ENCODE peak calls at places on chromosome 17, in ten cellular contexts. One of them, this sample, is unnamed. For H3K36me3, the result is how much of the 10 kb centered on the place peaks cover.

GRCh38 chr17:59001158-59001814 is 105.4 kb downstream of the TRIM37 start:
- DNase-seq in prostate gland: peak
- DNase-seq in adrenal gland: peak
- DNase-seq in mammary epithelial cell: no peak
- DNase-seq in pancreas: peak
- DNase-seq in thoracic aorta: no peak
- DNase-seq in breast epithelium: peak
- DNase-seq in tibial nerve: peak
- DNase-seq in tibial artery: peak
- DNase-seq in RWPE2: no peak
- DNase-seq in this sample: no peak

GRCh38 chr17:17134952-17135340 is 71.2 kb downstream of the PLD6 start:
- DNase-seq in prostate gland: no peak
- DNase-seq in adrenal gland: no peak
- DNase-seq in mammary epithelial cell: no peak
- DNase-seq in pancreas: no peak
- DNase-seq in thoracic aorta: no peak
- DNase-seq in breast epithelium: no peak
- DNase-seq in tibial nerve: no peak
- DNase-seq in tibial artery: no peak
- DNase-seq in RWPE2: no peak
- DNase-seq in this sample: no peak

GRCh38 chr17:35748979-35749378 is 4.1 kb downstream of the GAS2L2 start:
- DNase-seq in prostate gland: no peak
- DNase-seq in adrenal gland: no peak
- DNase-seq in mammary epithelial cell: no peak
- DNase-seq in pancreas: no peak
- DNase-seq in thoracic aorta: no peak
- DNase-seq in breast epithelium: no peak
- DNase-seq in tibial nerve: no peak
- DNase-seq in tibial artery: no peak
- DNase-seq in RWPE2: no peak
- DNase-seq in this sample: no peak

GRCh38 chr17:74485012-74485743 is 18.7 kb downstream of the CD300A start:
- DNase-seq in prostate gland: no peak
- DNase-seq in adrenal gland: no peak
- DNase-seq in mammary epithelial cell: no peak
- DNase-seq in pancreas: no peak
- DNase-seq in thoracic aorta: no peak
- DNase-seq in breast epithelium: no peak
- DNase-seq in tibial nerve: no peak
- DNase-seq in tibial artery: no peak
- DNase-seq in RWPE2: no peak
- DNase-seq in this sample: no peak

GRCh38 chr17:7146115-7146514 is 31.5 kb upstream of the ASGR2 start:
- DNase-seq in prostate gland: no peak
- DNase-seq in adrenal gland: no peak
- DNase-seq in mammary epithelial cell: no peak
- DNase-seq in pancreas: no peak
- DNase-seq in thoracic aorta: no peak
- DNase-seq in breast epithelium: no peak
- DNase-seq in tibial nerve: no peak
- DNase-seq in tibial artery: no peak
- DNase-seq in RWPE2: no peak
- DNase-seq in this sample: no peak

GRCh38 chr17:19322861-19323260 is 39.7 kb downstream of the B9D1 start:
- DNase-seq in prostate gland: no peak
- DNase-seq in adrenal gland: no peak
- DNase-seq in mammary epithelial cell: no peak
- DNase-seq in pancreas: no peak
- DNase-seq in thoracic aorta: no peak
- DNase-seq in breast epithelium: no peak
- DNase-seq in tibial nerve: no peak
- DNase-seq in tibial artery: no peak
- DNase-seq in RWPE2: no peak
- DNase-seq in this sample: peak

GRCh38 chr17:70787721-70788120 is 618.4 kb downstream of the KCNJ2 start:
- DNase-seq in prostate gland: no peak
- DNase-seq in adrenal gland: no peak
- DNase-seq in mammary epithelial cell: no peak
- DNase-seq in pancreas: no peak
- DNase-seq in thoracic aorta: no peak
- DNase-seq in breast epithelium: no peak
- DNase-seq in tibial nerve: no peak
- DNase-seq in tibial artery: no peak
- DNase-seq in RWPE2: no peak
- DNase-seq in this sample: no peak

GRCh38 chr17:7582401-7583252 is 1.0 kb upstream of the MPDU1 start:
- DNase-seq in prostate gland: no peak
- DNase-seq in adrenal gland: peak
- DNase-seq in mammary epithelial cell: no peak
- DNase-seq in pancreas: no peak
- DNase-seq in thoracic aorta: no peak
- DNase-seq in breast epithelium: no peak
- DNase-seq in tibial nerve: no peak
- DNase-seq in tibial artery: no peak
- DNase-seq in RWPE2: peak
- DNase-seq in this sample: peak

GRCh38 chr17:38417210-38417951 is 10.9 kb upstream of the ARHGAP23 start:
- DNase-seq in prostate gland: no peak
- DNase-seq in adrenal gland: no peak
- DNase-seq in mammary epithelial cell: no peak
- DNase-seq in pancreas: no peak
- DNase-seq in thoracic aorta: no peak
- DNase-seq in breast epithelium: no peak
- DNase-seq in tibial nerve: no peak
- DNase-seq in tibial artery: no peak
- DNase-seq in RWPE2: no peak
- DNase-seq in this sample: no peak

GRCh38 chr17:81253358-81254131 is 14.4 kb downstream of the NDUFAF8 start:
- DNase-seq in prostate gland: peak
- DNase-seq in adrenal gland: no peak
- DNase-seq in mammary epithelial cell: no peak
- DNase-seq in pancreas: no peak
- DNase-seq in thoracic aorta: no peak
- DNase-seq in breast epithelium: no peak
- DNase-seq in tibial nerve: peak
- DNase-seq in tibial artery: no peak
- DNase-seq in RWPE2: no peak
- DNase-seq in this sample: peak

GRCh38 chr17:77884967-77885641 is 73.4 kb upstream of the TNRC6C start:
- DNase-seq in prostate gland: no peak
- DNase-seq in adrenal gland: no peak
- DNase-seq in mammary epithelial cell: no peak
- DNase-seq in pancreas: no peak
- DNase-seq in thoracic aorta: no peak
- DNase-seq in breast epithelium: no peak
- DNase-seq in tibial nerve: no peak
- DNase-seq in tibial artery: no peak
- DNase-seq in RWPE2: no peak
- DNase-seq in this sample: no peak

GRCh38 chr17:68221786-68222185 is 26.1 kb upstream of the AMZ2 start:
- DNase-seq in prostate gland: no peak
- DNase-seq in adrenal gland: no peak
- DNase-seq in mammary epithelial cell: no peak
- DNase-seq in pancreas: no peak
- DNase-seq in thoracic aorta: no peak
- DNase-seq in breast epithelium: no peak
- DNase-seq in tibial nerve: no peak
- DNase-seq in tibial artery: no peak
- DNase-seq in RWPE2: no peak
- DNase-seq in this sample: no peak

GRCh38 chr17:42675984-42676423 is 790 bp downstream of the PLEKHH3 start:
- DNase-seq in prostate gland: peak
- DNase-seq in adrenal gland: no peak
- DNase-seq in mammary epithelial cell: no peak
- DNase-seq in pancreas: peak
- DNase-seq in thoracic aorta: no peak
- DNase-seq in breast epithelium: peak
- DNase-seq in tibial nerve: no peak
- DNase-seq in tibial artery: peak
- DNase-seq in RWPE2: no peak
- DNase-seq in this sample: peak

GRCh38 chr17:30323262-30323894 is 10.5 kb downstream of the TMIGD1 start:
- DNase-seq in prostate gland: no peak
- DNase-seq in adrenal gland: no peak
- DNase-seq in mammary epithelial cell: no peak
- DNase-seq in pancreas: no peak
- DNase-seq in thoracic aorta: no peak
- DNase-seq in breast epithelium: no peak
- DNase-seq in tibial nerve: no peak
- DNase-seq in tibial artery: no peak
- DNase-seq in RWPE2: no peak
- DNase-seq in this sample: no peak

DNA sequence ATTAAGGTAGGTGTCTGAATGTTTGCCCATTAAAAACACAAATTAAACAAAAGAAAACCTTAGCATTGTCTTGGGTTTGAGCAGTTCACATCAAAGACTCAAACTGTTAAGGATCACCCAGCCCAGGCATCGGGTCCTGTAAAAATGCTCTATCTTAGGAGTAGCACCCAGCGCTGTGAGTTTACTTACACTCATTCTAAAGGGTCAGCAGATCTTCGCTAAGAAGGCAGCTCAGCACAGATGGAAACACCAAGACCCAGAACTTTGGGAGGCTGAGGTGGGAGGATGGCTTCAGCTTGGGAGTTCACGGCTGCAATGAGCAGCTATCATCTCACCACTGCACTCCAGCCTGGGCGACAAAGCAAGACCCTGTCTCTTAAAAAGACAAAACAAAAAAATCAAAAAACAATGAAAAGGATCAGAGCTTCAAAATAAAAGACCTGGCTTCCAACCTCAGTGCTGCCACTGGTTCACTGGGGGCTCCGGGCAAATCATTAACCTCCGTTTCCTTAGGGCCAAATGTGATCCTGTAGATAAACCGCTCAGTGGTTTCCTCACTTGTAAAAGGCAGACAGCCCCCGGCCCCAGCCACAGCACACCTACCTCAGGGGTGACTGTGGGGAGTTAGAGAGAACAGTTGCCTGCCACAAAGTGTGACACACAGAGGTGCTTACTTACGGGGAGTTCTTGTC is 11.1 kb downstream of the COG1 start:
- DNase-seq in prostate gland: no peak
- DNase-seq in adrenal gland: no peak
- DNase-seq in mammary epithelial cell: no peak
- DNase-seq in pancreas: no peak
- DNase-seq in thoracic aorta: no peak
- DNase-seq in breast epithelium: peak
- DNase-seq in tibial nerve: no peak
- DNase-seq in tibial artery: no peak
- DNase-seq in RWPE2: no peak
- DNase-seq in this sample: no peak
- H3K36me3 ChIP-seq in prostate gland: under half
- H3K36me3 ChIP-seq in adrenal gland: under half
- H3K36me3 ChIP-seq in mammary epithelial cell: half or more
- H3K36me3 ChIP-seq in pancreas: under half
- H3K36me3 ChIP-seq in thoracic aorta: half or more
- H3K36me3 ChIP-seq in breast epithelium: under half
- H3K36me3 ChIP-seq in tibial nerve: under half
- H3K36me3 ChIP-seq in tibial artery: half or more
- H3K36me3 ChIP-seq in RWPE2: half or more
- H3K36me3 ChIP-seq in this sample: under half

DNA sequence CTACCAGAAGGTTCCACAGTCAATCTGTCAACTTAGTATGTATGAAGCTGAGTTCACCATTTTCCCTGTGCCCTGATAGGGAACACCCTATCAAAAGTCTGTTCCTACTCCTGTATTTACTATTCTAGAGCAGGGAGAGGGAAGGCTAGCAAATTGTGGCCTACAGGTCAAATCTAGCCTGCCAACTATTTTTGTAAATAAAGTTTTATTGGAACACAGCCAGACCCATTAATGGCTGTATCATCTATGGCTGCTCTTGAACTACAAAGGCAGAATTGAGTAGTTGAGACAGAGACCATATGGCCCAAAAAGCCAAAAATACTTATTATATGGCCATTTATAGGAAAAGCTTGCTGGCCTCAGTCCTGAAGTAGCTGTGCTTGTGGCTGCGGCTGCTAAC is 4.2 kb upstream of the ALDOC start:
- DNase-seq in prostate gland: no peak
- DNase-seq in adrenal gland: no peak
- DNase-seq in mammary epithelial cell: no peak
- DNase-seq in pancreas: no peak
- DNase-seq in thoracic aorta: no peak
- DNase-seq in breast epithelium: no peak
- DNase-seq in tibial nerve: no peak
- DNase-seq in tibial artery: no peak
- DNase-seq in RWPE2: no peak
- DNase-seq in this sample: no peak
- H3K36me3 ChIP-seq in prostate gland: under half
- H3K36me3 ChIP-seq in adrenal gland: under half
- H3K36me3 ChIP-seq in mammary epithelial cell: under half
- H3K36me3 ChIP-seq in pancreas: under half
- H3K36me3 ChIP-seq in thoracic aorta: under half
- H3K36me3 ChIP-seq in breast epithelium: under half
- H3K36me3 ChIP-seq in tibial nerve: under half
- H3K36me3 ChIP-seq in tibial artery: under half
- H3K36me3 ChIP-seq in RWPE2: half or more
- H3K36me3 ChIP-seq in this sample: under half

GRCh38 chr17:79938696-79939435 is 96.8 kb downstream of the TBC1D16 start:
- DNase-seq in prostate gland: no peak
- DNase-seq in adrenal gland: no peak
- DNase-seq in mammary epithelial cell: no peak
- DNase-seq in pancreas: no peak
- DNase-seq in thoracic aorta: no peak
- DNase-seq in breast epithelium: no peak
- DNase-seq in tibial nerve: no peak
- DNase-seq in tibial artery: no peak
- DNase-seq in RWPE2: no peak
- DNase-seq in this sample: no peak
- H3K36me3 ChIP-seq in prostate gland: under half
- H3K36me3 ChIP-seq in adrenal gland: under half
- H3K36me3 ChIP-seq in mammary epithelial cell: under half
- H3K36me3 ChIP-seq in pancreas: under half
- H3K36me3 ChIP-seq in thoracic aorta: under half
- H3K36me3 ChIP-seq in breast epithelium: under half
- H3K36me3 ChIP-seq in tibial nerve: under half
- H3K36me3 ChIP-seq in tibial artery: under half
- H3K36me3 ChIP-seq in RWPE2: under half
- H3K36me3 ChIP-seq in this sample: under half

GRCh38 chr17:57268176-57268575 is 11.9 kb downstream of the MSI2 start:
- DNase-seq in prostate gland: no peak
- DNase-seq in adrenal gland: peak
- DNase-seq in mammary epithelial cell: no peak
- DNase-seq in pancreas: no peak
- DNase-seq in thoracic aorta: no peak
- DNase-seq in breast epithelium: no peak
- DNase-seq in tibial nerve: no peak
- DNase-seq in tibial artery: no peak
- DNase-seq in RWPE2: no peak
- DNase-seq in this sample: no peak
- H3K36me3 ChIP-seq in prostate gland: under half
- H3K36me3 ChIP-seq in adrenal gland: under half
- H3K36me3 ChIP-seq in mammary epithelial cell: under half
- H3K36me3 ChIP-seq in pancreas: under half
- H3K36me3 ChIP-seq in thoracic aorta: under half
- H3K36me3 ChIP-seq in breast epithelium: under half
- H3K36me3 ChIP-seq in tibial nerve: under half
- H3K36me3 ChIP-seq in tibial artery: under half
- H3K36me3 ChIP-seq in RWPE2: under half
- H3K36me3 ChIP-seq in this sample: under half